ENCODE peak calls at places on chromosomes 16 and 17, in seven cellular contexts. L is GF-D8; R is cardiac fibroblast; C is NCI-H2081; S is stimulated activated effector memory CD8-positive, alpha-beta T cell treated with anti-CD3 and anti-CD28 coated beads, Interleukin-12 subunit alpha, Interleukin-12 subunit beta, amount 100 ng/mL, for 72 hours; D is stimulated activated CD4-positive, alpha-beta T cell treated with anti-CD3 and anti-CD28 coated beads, Interleukin-2, amount 100 ng/mL, for 24 hours; V is T-helper 2 cell. W is an unnamed sample.

GRCh38 chr17:56425483-56425882 is 168.0 kb upstream of the NOG start:
- DNase-seq in V (no peak), S (no peak), C (no peak), R (no peak), D (no peak), L (no peak), W (no peak)

GRCh38 chr17:31508310-31509094 is 117.0 kb downstream of the RAB11FIP4 start:
- DNase-seq in L (peak; percentile 39), C (no peak), R (no peak), S (peak; percentile 80), D (peak; percentile 63), V (peak; percentile 88), W (no peak)

GRCh38 chr17:75024686-75025397 is 12.4 kb downstream of the MRPL58 start:
- DNase-seq in S (no peak), C (no peak), L (no peak), V (peak; percentile 34), D (peak; percentile 27), R (no peak), W (no peak)

GRCh38 chr16:483351-484075 is 44.0 kb upstream of the CAPN15 start:
- DNase-seq in D (no peak), R (peak; percentile 19), V (no peak), S (no peak), L (no peak), C (no peak), W (no peak)

GRCh38 chr16:27640277-27640600 is 90.3 kb downstream of the KATNIP start:
- DNase-seq in C (peak; percentile 23), V (no peak), R (no peak), L (no peak), S (no peak), D (no peak), W (no peak)

GRCh38 chr16:5605404-5605803 is 507.8 kb upstream of the EEF2KMT start:
- DNase-seq in V (no peak), S (no peak), L (no peak), R (no peak), D (no peak), C (no peak), W (no peak)

GRCh38 chr16:86962913-86963312 is 354.3 kb downstream of the C16orf95 start:
- DNase-seq in D (no peak), S (no peak), L (no peak), R (no peak), C (no peak), V (no peak), W (no peak)

GRCh38 chr16:11658896-11659708 is 9.2 kb upstream of the SNN start:
- DNase-seq in D (no peak), L (no peak), S (no peak), R (no peak), V (no peak), C (no peak), W (no peak)

GRCh38 chr16:49854227-49855203 is 1.4 kb downstream of the ZNF423 start:
- DNase-seq in V (no peak), S (peak; percentile 52), L (no peak), D (no peak), R (peak; percentile 42), C (no peak), W (no peak)

GRCh38 chr17:46930083-46930482 is 7.1 kb downstream of the GOSR2 start:
- DNase-seq in S (no peak), R (no peak), C (no peak), L (no peak), V (no peak), D (no peak), W (no peak)

GRCh38 chr17:7756968-7757367 is 39.4 kb downstream of the DNAH2 start:
- DNase-seq in V (no peak), C (no peak), S (no peak), L (no peak), R (no peak), D (no peak), W (no peak)

GRCh38 chr17:10135539-10136257 is 62.7 kb downstream of the GAS7 start:
- DNase-seq in V (no peak), L (no peak), C (no peak), D (no peak), R (peak; percentile 51), S (no peak), W (no peak)

GRCh38 chr16:52212841-52213240 is 334.1 kb downstream of the TOX3 start:
- DNase-seq in S (no peak), V (no peak), R (no peak), D (no peak), L (no peak), C (no peak), W (no peak)

GRCh38 chr17:41377546-41377945 is 4.6 kb downstream of the KRT34 start:
- DNase-seq in C (no peak), S (no peak), D (no peak), R (no peak), V (no peak), L (no peak), W (no peak)

GRCh38 chr16:23058576-23058975 is 90.7 kb downstream of the USP31 start:
- DNase-seq in V (no peak), C (no peak), R (no peak), S (no peak), L (no peak), D (no peak), W (no peak)

GRCh38 chr17:7063518-7064094 is 16.4 kb downstream of the CLEC10A start:
- DNase-seq in C (no peak), L (no peak), R (no peak), V (no peak), S (no peak), D (no peak), W (no peak)

GRCh38 chr17:55448681-55449080 is 27.0 kb upstream of the MMD start:
- DNase-seq in V (no peak), L (peak; percentile 36), D (no peak), S (no peak), R (peak; percentile 41), C (no peak), W (no peak)

GRCh38 chr17:52027620-52028019 is 130.9 kb downstream of the CA10 start:
- DNase-seq in S (no peak), R (peak; percentile 4), V (no peak), D (no peak), L (no peak), C (no peak), W (no peak)

GRCh38 chr16:47887496-47887895 is 268.3 kb downstream of the ABCC12 start:
- DNase-seq in D (no peak), L (no peak), R (no peak), C (no peak), V (no peak), S (no peak), W (no peak)

GRCh38 chr16:49023095-49023494 is 258.5 kb downstream of the CBLN1 start:
- DNase-seq in V (no peak), R (peak; percentile 22), D (no peak), S (no peak), L (no peak), C (no peak), W (no peak)

GRCh38 chr16:63530208-63530607 is 1494.0 kb upstream of the CDH8 start:
- DNase-seq in D (no peak), C (no peak), R (peak; percentile 2), S (no peak), V (no peak), L (no peak), W (no peak)

GRCh38 chr17:17104494-17104893 is 62.2 kb downstream of the MPRIP start:
- DNase-seq in C (no peak), R (no peak), L (no peak), D (no peak), S (no peak), V (no peak), W (no peak)

GRCh38 chr17:32266389-32267269 is 997 bp downstream of the RHBDL3 start:
- DNase-seq in D (no peak), S (peak; percentile 57), L (no peak), C (no peak), V (no peak), R (no peak), W (peak; percentile 32)

GRCh38 chr17:16001498-16001897 is 1.9 kb downstream of the TTC19 start:
- DNase-seq in R (peak; percentile 34), V (no peak), S (no peak), C (no peak), L (no peak), D (no peak), W (no peak)

GRCh38 chr17:31452101-31452500 is 60.6 kb downstream of the RAB11FIP4 start:
- DNase-seq in D (no peak), S (no peak), R (no peak), L (no peak), C (no peak), V (no peak), W (no peak)